ENCODE peak calls at places on chromosomes 6 and 20, in nine cellular contexts. U is PC-3; S is psoas muscle; F is upper lobe of right lung; Z is fibroblast of lung; A is Peyer's patch; W is A673; Q is AG04450; O is CD8-positive, alpha-beta T cell. N is an unnamed sample.

GRCh38 chr20:51447097-51447764 is 95.3 kb downstream of the NFATC2 start:
- DNase-seq in S (peak; percentile 79), W (peak; percentile 87), Q (peak; percentile 91), Z (peak; percentile 98), U (peak; percentile 100), O (no peak), F (no peak), A (no peak), N (peak; percentile 98)

GRCh38 chr6:51450248-51450957 is 631.7 kb downstream of the TFAP2B start:
- DNase-seq in O (no peak), U (no peak), W (no peak), Q (no peak), Z (no peak), S (no peak), A (no peak), F (no peak), N (no peak)

GRCh38 chr20:35432430-35432735 is 5.6 kb downstream of the GDF5 start:
- DNase-seq in S (no peak), W (no peak), F (no peak), Z (no peak), A (no peak), Q (no peak), U (no peak), O (no peak), N (no peak)

GRCh38 chr6:34341481-34341971 is 50.9 kb downstream of the NUDT3 start:
- DNase-seq in F (no peak), S (peak; percentile 55), Q (no peak), Z (peak; percentile 69), A (no peak), U (peak; percentile 96), W (no peak), O (no peak), N (peak; percentile 47)

GRCh38 chr20:14712302-14712739 is 374.9 kb upstream of the FLRT3 start:
- DNase-seq in Z (peak; percentile 85), F (no peak), O (no peak), A (no peak), W (no peak), Q (peak; percentile 63), S (no peak), U (peak; percentile 88), N (peak; percentile 80)

GRCh38 chr6:89035252-89036106 is 45.1 kb upstream of the PNRC1 start:
- DNase-seq in A (peak; percentile 87), F (peak; percentile 78), Q (peak; percentile 86), Z (peak; percentile 96), S (peak; percentile 96), O (no peak), U (peak; percentile 62), W (peak; percentile 77), N (peak; percentile 100)

GRCh38 chr20:44309763-44310663 is 989 bp downstream of the FITM2 start:
- DNase-seq in Q (peak; percentile 26), W (no peak), U (peak; percentile 70), F (peak; percentile 49), Z (peak; percentile 36), A (no peak), O (no peak), S (peak; percentile 70), N (peak; percentile 76)

GRCh38 chr20:44650777-44651493 is 564 bp downstream of the ADA start:
- DNase-seq in A (no peak), F (no peak), O (peak; percentile 47), W (no peak), S (peak; percentile 80), U (no peak), Q (no peak), Z (no peak), N (peak; percentile 13)

GRCh38 chr20:62202676-62203377 is 17.3 kb downstream of the HRH3 start:
- DNase-seq in A (peak; percentile 40), Q (no peak), S (peak; percentile 36), F (no peak), U (no peak), O (no peak), Z (no peak), W (no peak), N (no peak)

GRCh38 chr20:7136886-7137285 is 369.4 kb downstream of the BMP2 start:
- DNase-seq in F (no peak), S (no peak), O (no peak), A (no peak), U (no peak), W (no peak), Z (no peak), Q (no peak), N (no peak)

GRCh38 chr20:24353135-24353694 is 116.2 kb upstream of the SYNDIG1 start:
- DNase-seq in Z (no peak), Q (no peak), U (no peak), W (no peak), A (no peak), S (no peak), O (no peak), F (no peak), N (no peak)

GRCh38 chr6:166258854-166259276 is 49.3 kb downstream of the PRR18 start:
- DNase-seq in S (peak; percentile 65), Q (no peak), A (no peak), O (no peak), F (peak; percentile 77), U (peak; percentile 40), W (no peak), Z (no peak), N (no peak)

GRCh38 chr6:25922301-25922700 is 8.2 kb downstream of the SLC17A2 start:
- DNase-seq in Z (no peak), U (peak; percentile 25), F (no peak), A (no peak), O (no peak), Q (no peak), W (no peak), S (no peak), N (peak; percentile 83)

GRCh38 chr20:59300341-59301081 is at the start of gene EDN3:
- DNase-seq in U (no peak), S (no peak), W (no peak), A (peak; percentile 77), O (no peak), Z (no peak), F (no peak), Q (no peak), N (no peak)
- H3K4me3 ChIP-seq in U (no peak within 1 kb of the TSS), S (no peak within 1 kb of the TSS), W (no peak within 1 kb of the TSS), A (no peak within 1 kb of the TSS), O (no peak within 1 kb of the TSS), Z (no peak within 1 kb of the TSS), F (no peak within 1 kb of the TSS), Q (no peak within 1 kb of the TSS), N (no peak within 1 kb of the TSS)

GRCh38 chr6:5950448-5950847 is 56.3 kb downstream of the NRN1 start:
- DNase-seq in W (peak; percentile 41), U (peak; percentile 33), Q (no peak), F (no peak), Z (peak; percentile 52), S (no peak), O (no peak), A (no peak), N (no peak)
- TF ChIP-seq CTCF in W (peak; percentile 74), U (peak; percentile 69), Q (no peak), F (peak; percentile 54), Z (peak; percentile 11), S (peak; percentile 29), O (no peak), A (no peak), N (peak; percentile 18)

GRCh38 chr20:32580608-32580969 is 4.5 kb downstream of the NOL4L start:
- DNase-seq in Q (no peak), Z (no peak), A (no peak), F (no peak), W (no peak), S (no peak), U (no peak), O (no peak), N (no peak)

GRCh38 chr20:32582659-32583580 is 2.2 kb downstream of the NOL4L start:
- DNase-seq in O (peak; percentile 19), Z (peak; percentile 27), A (no peak), W (no peak), U (no peak), Q (no peak), F (no peak), S (no peak), N (no peak)

GRCh38 chr20:32583581-32584045 is 1.5 kb downstream of the NOL4L start:
- DNase-seq in O (no peak), S (no peak), Q (no peak), A (no peak), Z (no peak), W (no peak), U (no peak), F (no peak), N (no peak)

GRCh38 chr20:32580970-32581838 is 3.9 kb downstream of the NOL4L start:
- DNase-seq in W (no peak), S (no peak), A (no peak), U (no peak), Z (no peak), Q (no peak), O (peak; percentile 26), F (no peak), N (no peak)

GRCh38 chr20:32581839-32582658 is 3.1 kb downstream of the NOL4L start:
- DNase-seq in Z (no peak), S (no peak), Q (no peak), A (no peak), O (peak; percentile 26), U (no peak), F (no peak), W (no peak), N (no peak)
- H3K4me3 ChIP-seq in Z (no peak overlapping the region), S (no peak overlapping the region), Q (no peak overlapping the region), A (no peak overlapping the region), O (peak overlapping the region; percentile 30), U (no peak overlapping the region), F (peak overlapping the region; percentile 60), W (no peak overlapping the region), N (no peak overlapping the region)

DNA sequence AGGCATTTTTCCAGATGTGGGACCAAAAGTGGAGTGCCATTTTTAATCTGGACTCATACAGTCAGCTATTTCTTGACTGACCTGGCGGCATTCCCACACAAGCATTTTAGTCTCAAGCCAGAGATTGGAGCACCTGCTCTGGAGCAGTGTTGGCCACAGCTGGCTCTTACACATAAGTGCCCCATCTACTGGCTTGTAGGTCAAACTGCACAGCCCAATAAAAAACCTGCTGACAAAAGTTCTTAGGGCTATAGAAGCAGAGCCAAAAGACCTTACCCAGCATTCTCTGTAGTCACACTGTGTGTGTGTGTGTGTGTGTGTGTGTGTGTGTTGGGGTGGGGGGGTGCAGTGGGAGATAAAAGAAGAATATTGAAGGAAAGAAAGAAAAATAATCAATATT is 38.6 kb upstream of the SENP6 start:
- DNase-seq in A (no peak), O (no peak), Z (peak; percentile 32), F (no peak), S (no peak), U (peak; percentile 48), W (peak; percentile 71), Q (no peak), N (peak; percentile 24)
- TF ChIP-seq CTCF in A (no peak), O (no peak), Z (peak; percentile 34), F (peak; percentile 33), S (peak; percentile 12), U (peak; percentile 44), W (peak; percentile 58), Q (peak; percentile 58), N (peak; percentile 45)

GRCh38 chr6:108684809-108685329 is 124.2 kb downstream of the FOXO3 start:
- DNase-seq in A (no peak), F (no peak), Q (no peak), S (no peak), W (no peak), O (no peak), Z (peak; percentile 87), U (peak; percentile 59), N (peak; percentile 49)
- H3K4me3 ChIP-seq in A (no peak overlapping the region), F (no peak overlapping the region), Q (no peak overlapping the region), S (no peak overlapping the region), W (no peak overlapping the region), O (no peak overlapping the region), Z (no peak overlapping the region), U (no peak overlapping the region), N (no peak overlapping the region)